ENCODE peak calls at places on chromosomes 2 and 18, in six cellular contexts. B is HAP-1; L is left lung; I is CD8-positive, alpha-beta memory T cell; Y is ovary; K is left ventricle myocardium inferior. D is an unnamed sample. For H3K9me3, the result is how much of the 10 kb centered on the place peaks cover.

GRCh38 chr2:1670636-1671035 is 73.7 kb downstream of the PXDN start:
- DNase-seq in B (no peak), L (no peak), Y (no peak), I (no peak), K (no peak), D (no peak)

GRCh38 chr2:168538534-168538933 is 82.5 kb downstream of the CERS6 start:
- DNase-seq in Y (no peak), I (no peak), K (no peak), L (no peak), B (no peak), D (no peak)

GRCh38 chr2:10659898-10660568 is 29.7 kb downstream of the NOL10 start:
- DNase-seq in L (no peak), B (no peak), Y (peak), I (no peak), K (peak), D (peak)

GRCh38 chr18:26051845-26052244 is 38.6 kb downstream of the SS18 start:
- DNase-seq in K (no peak), B (no peak), Y (no peak), I (no peak), L (no peak), D (no peak)

GRCh38 chr18:64713284-64713683 is 564.4 kb upstream of the LINC00305 start:
- DNase-seq in I (no peak), B (no peak), Y (no peak), L (no peak), K (no peak), D (no peak)

GRCh38 chr2:83221258-83221657 is 1237.8 kb downstream of the SUCLG1 start:
- DNase-seq in K (no peak), B (no peak), Y (no peak), I (no peak), L (no peak), D (no peak)

GRCh38 chr2:107358362-107358761 is 468.3 kb upstream of the RGPD4 start:
- DNase-seq in K (no peak), Y (no peak), I (no peak), L (no peak), B (no peak), D (no peak)

GRCh38 chr2:62611820-62612219 is 93.7 kb upstream of the EHBP1 start:
- DNase-seq in L (no peak), Y (no peak), I (no peak), K (no peak), B (peak), D (no peak)

GRCh38 chr2:122166820-122167219 is 411.4 kb downstream of the TSN start:
- DNase-seq in L (no peak), I (no peak), B (no peak), K (no peak), Y (no peak), D (no peak)

GRCh38 chr2:7027436-7027835 is 110.2 kb downstream of the RNF144A start:
- DNase-seq in B (peak), Y (no peak), L (no peak), I (no peak), K (no peak), D (no peak)

GRCh38 chr18:8264861-8265411 is 344.3 kb upstream of the RAB12 start:
- DNase-seq in Y (no peak), K (no peak), L (no peak), B (no peak), I (no peak), D (no peak)

GRCh38 chr2:68190991-68191731 is 33.5 kb downstream of the PNO1 start:
- DNase-seq in Y (no peak), B (no peak), K (no peak), L (no peak), I (no peak), D (no peak)

GRCh38 chr2:27509326-27509725 is 12.7 kb downstream of the GCKR start:
- DNase-seq in I (no peak), K (no peak), B (no peak), L (no peak), Y (no peak), D (no peak)

GRCh38 chr2:45170191-45170975 is 161.1 kb upstream of the SIX2 start:
- DNase-seq in I (no peak), K (no peak), L (no peak), Y (no peak), B (no peak), D (peak)

GRCh38 chr2:232979871-232980461 is 33.1 kb downstream of the NGEF start:
- DNase-seq in K (no peak), Y (no peak), B (no peak), I (no peak), L (no peak), D (no peak)

GRCh38 chr2:25620711-25621110 is 52.7 kb downstream of the DTNB start:
- DNase-seq in K (no peak), L (no peak), I (no peak), B (no peak), Y (peak), D (no peak)

GRCh38 chr2:25617948-25618646 is 55.3 kb downstream of the DTNB start:
- DNase-seq in I (no peak), Y (no peak), K (no peak), L (no peak), B (no peak), D (no peak)

GRCh38 chr2:25620077-25620476 is 53.3 kb downstream of the DTNB start:
- DNase-seq in B (no peak), L (no peak), Y (no peak), K (no peak), I (no peak), D (no peak)

GRCh38 chr2:25619187-25619586 is 54.2 kb downstream of the DTNB start:
- DNase-seq in L (no peak), Y (no peak), K (no peak), I (no peak), B (no peak), D (no peak)

DNA sequence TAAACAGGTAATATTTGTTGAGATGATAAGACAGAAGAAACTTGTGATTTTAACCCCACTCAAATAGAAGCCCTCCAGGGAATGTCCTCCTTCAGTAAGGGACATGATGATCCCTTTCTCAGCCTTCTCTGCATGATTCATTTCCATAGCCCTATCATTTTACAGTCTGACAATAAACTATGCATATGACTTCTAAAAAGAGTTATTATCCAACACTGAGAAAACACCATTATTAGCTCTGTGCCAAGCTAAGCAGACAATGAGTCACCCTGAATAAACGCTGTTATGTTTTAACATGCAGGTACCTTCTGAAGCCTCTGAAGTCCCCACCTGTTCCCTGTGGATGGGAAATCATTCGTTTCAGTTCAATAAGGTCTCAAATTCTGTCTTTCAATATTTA is 54.7 kb downstream of the DTNB start:
- DNase-seq in Y (no peak), I (no peak), B (peak), L (no peak), K (no peak), D (no peak)
- H3K4me3 ChIP-seq in Y (no peak), I (no peak), B (no peak), L (no peak), K (no peak), D (no peak)

GRCh38 chr2:86510436-86510933 is 52.8 kb downstream of the CHMP3 start:
- DNase-seq in L (no peak), I (no peak), Y (no peak), B (no peak), K (no peak), D (no peak)
- H3K9me3 ChIP-seq in L (under half), I (under half), Y (under half), B (under half), K (under half), D (under half)

GRCh38 chr2:112276954-112277353 is 1.6 kb downstream of the ZC3H6 start:
- DNase-seq in L (no peak), Y (no peak), I (no peak), K (no peak), B (no peak), D (no peak)
- H3K4me3 ChIP-seq in L (peak), Y (no peak), I (no peak), K (peak), B (peak), D (no peak)

DNA sequence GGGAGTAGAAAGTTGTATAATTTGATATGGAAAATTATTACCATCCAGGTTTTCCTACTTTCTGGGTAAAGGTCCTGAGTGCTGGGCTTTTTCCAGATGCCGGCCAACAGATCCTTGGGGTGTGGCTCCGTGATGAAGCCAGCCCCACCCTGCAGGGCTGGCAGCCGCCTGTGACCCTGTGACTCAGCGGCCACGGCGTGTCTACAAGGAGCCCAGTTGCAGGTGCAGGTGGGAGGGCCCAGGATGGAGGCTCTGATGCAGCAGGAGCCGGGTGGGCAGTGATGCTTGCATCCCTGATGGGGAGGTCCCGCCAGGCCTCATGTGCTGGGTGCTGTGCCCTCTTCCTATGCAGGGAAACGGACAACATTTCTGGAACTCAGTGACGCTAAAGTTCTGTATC is 96.0 kb upstream of the ALKAL2 start:
- DNase-seq in B (no peak), Y (no peak), L (no peak), K (no peak), I (no peak), D (no peak)
- H3K9me3 ChIP-seq in B (under half), Y (under half), L (under half), K (under half), I (under half), D (under half)

DNA sequence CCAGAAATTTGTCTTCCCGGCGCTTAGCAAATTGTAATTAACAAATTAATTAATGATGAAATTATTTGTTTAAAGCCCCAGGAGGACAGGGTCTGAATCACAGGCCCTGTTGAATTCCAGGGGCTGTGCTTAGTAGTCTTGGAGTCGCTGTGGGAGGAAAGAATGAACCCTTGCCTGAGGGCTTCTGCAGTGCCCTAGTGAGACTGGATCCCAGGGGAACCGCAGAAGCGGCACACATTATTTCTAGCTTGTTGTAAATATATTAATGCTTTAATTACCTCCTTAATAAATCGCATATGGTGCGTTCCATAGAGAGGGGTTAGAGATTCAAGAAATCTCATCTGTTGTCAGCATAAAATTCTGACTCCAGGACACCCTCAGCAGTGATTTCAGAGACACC is 235.4 kb downstream of the CELF4 start:
- DNase-seq in L (no peak), I (no peak), K (no peak), B (no peak), Y (no peak), D (no peak)
- H3K4me3 ChIP-seq in L (no peak), I (no peak), K (no peak), B (no peak), Y (no peak), D (no peak)

DNA sequence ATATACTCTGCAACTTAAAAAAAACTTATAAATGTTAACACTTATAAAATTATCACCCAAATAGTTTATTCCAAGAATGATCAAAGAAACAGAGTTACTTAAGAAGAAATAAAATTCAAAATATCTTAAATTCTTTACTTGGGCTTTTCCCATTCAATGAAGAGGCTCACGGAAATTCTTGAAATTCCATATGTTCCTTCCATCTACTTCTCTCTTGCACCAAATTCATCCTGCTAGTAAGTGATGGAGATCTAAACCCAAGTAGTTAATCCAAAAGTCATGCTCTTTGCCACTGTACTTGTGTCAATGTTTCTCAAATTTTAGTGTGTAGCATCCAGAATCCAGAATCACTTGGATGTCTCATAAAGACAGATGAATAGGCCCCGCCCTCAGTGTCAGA is 465.9 kb downstream of the TXNL1 start:
- DNase-seq in B (no peak), K (no peak), L (no peak), Y (no peak), I (no peak), D (no peak)
- H3K9me3 ChIP-seq in B (under half), K (under half), L (under half), Y (under half), I (under half), D (under half)

DNA sequence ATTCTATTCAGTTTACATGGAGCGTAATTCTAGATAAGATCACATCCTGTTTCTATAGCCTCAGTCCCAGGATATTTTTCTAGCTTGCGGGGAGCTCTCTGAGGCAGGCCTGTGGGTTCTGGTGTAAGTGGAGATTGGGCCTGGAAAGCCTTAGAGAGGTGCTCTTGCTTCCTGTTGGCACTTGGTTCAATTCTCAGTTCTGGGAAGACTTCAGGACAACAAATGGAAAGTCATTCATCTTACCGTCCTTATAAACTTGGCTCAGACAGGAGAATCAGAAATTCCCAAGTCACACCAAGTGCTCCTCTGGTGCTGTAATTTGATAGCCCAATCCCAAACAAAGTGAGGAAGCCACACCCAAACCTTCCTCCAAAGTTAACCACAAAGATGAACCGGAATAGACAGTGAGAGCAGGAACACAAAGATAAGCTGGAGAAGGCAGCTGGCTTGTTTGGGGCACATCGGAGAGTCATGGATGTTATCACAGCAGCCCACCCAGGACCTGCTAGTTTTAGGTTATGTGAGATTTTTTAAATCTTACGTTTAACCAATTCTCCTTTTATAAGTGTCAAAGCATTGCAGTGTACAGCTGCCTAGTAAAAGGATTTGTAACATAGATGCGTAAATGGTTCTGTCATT is 144.3 kb upstream of the MAP3K20 start:
- DNase-seq in I (no peak), B (peak), L (no peak), K (no peak), Y (no peak), D (no peak)
- H3K4me3 ChIP-seq in I (no peak), B (peak), L (no peak), K (peak), Y (no peak), D (no peak)

D was measured in iPS DF 6.9.